ENCODE peak calls at places on chromosomes 16 and 17, in six cellular contexts. K, Y, G, M, F and P are unnamed samples.

GRCh38 chr17:61238455-61238933 is 161.1 kb upstream of the TBX2 start:
- DNase-seq in K (no peak), Y (no peak), G (no peak), M (no peak), F (no peak), P (no peak)

GRCh38 chr16:21033707-21034106 is 116.9 kb downstream of the DNAH3 start:
- DNase-seq in K (no peak), Y (no peak), G (peak; percentile 53), M (no peak), F (peak; percentile 4), P (no peak)

GRCh38 chr17:76198702-76199101 is 41.6 kb downstream of the RNF157 start:
- DNase-seq in K (no peak), Y (no peak), G (no peak), M (no peak), F (no peak), P (no peak)

GRCh38 chr16:63617990-63618763 is 1503.7 kb downstream of the CDH11 start:
- DNase-seq in K (no peak), Y (no peak), G (peak; percentile 51), M (no peak), F (no peak), P (no peak)

GRCh38 chr16:71622088-71622487 is 3.9 kb upstream of the MARVELD3 start:
- DNase-seq in K (no peak), Y (no peak), G (no peak), M (no peak), F (no peak), P (no peak)

GRCh38 chr17:48825446-48826381 is 5.1 kb upstream of the CALCOCO2 start:
- DNase-seq in K (no peak), Y (no peak), G (no peak), M (no peak), F (no peak), P (no peak)

GRCh38 chr16:51896013-51896412 is 650.9 kb downstream of the TOX3 start:
- DNase-seq in K (no peak), Y (no peak), G (no peak), M (no peak), F (no peak), P (no peak)

GRCh38 chr16:1681032-1681431 is 3.0 kb downstream of the JPT2 start:
- DNase-seq in K (no peak), Y (peak; percentile 91), G (no peak), M (no peak), F (no peak), P (no peak)

GRCh38 chr16:86227801-86228200 is 282.5 kb upstream of the FOXF1 start:
- DNase-seq in K (no peak), Y (no peak), G (no peak), M (no peak), F (peak; percentile 35), P (no peak)

GRCh38 chr17:50033316-50033715 is 22.6 kb upstream of the ITGA3 start:
- DNase-seq in K (no peak), Y (no peak), G (no peak), M (no peak), F (no peak), P (no peak)

GRCh38 chr16:73095885-73096341 is 48.0 kb upstream of the ZFHX3 start:
- DNase-seq in K (no peak), Y (no peak), G (peak; percentile 60), M (no peak), F (no peak), P (no peak)

GRCh38 chr16:50166511-50167500 is 13.7 kb downstream of the TENT4B start:
- DNase-seq in K (no peak), Y (no peak), G (no peak), M (no peak), F (peak; percentile 55), P (no peak)

GRCh38 chr17:41672153-41672552 is 16.5 kb upstream of the EIF1 start:
- DNase-seq in K (no peak), Y (no peak), G (no peak), M (no peak), F (no peak), P (no peak)

GRCh38 chr17:61380836-61381525 is 18.7 kb upstream of the TBX2 start:
- DNase-seq in K (no peak), Y (no peak), G (no peak), M (no peak), F (no peak), P (no peak)

GRCh38 chr17:38511126-38512108 is 83.2 kb downstream of the ARHGAP23 start:
- DNase-seq in K (no peak), Y (no peak), G (no peak), M (no peak), F (peak; percentile 59), P (no peak)